ENCODE peak calls at places on chromosomes 6 and 20, in six cellular contexts. U is left ventricle myocardium inferior; V is cardiac muscle cell; H is esophagus squamous epithelium; S is SK-N-SH; W is CD8-positive, alpha-beta T cell. J is an unnamed sample. For H3K9me3, the result is how much of the 10 kb centered on the place peaks cover.

GRCh38 chr20:20664795-20665194 is 47.6 kb downstream of the RALGAPA2 start:
- DNase-seq in U (no peak), V (peak), H (no peak), S (peak), W (no peak), J (peak)

GRCh38 chr20:33842346-33842745 is 31.2 kb downstream of the CHMP4B start:
- DNase-seq in U (no peak), V (no peak), H (no peak), S (no peak), W (no peak), J (no peak)

GRCh38 chr20:59765599-59766177 is 161.3 kb downstream of the PHACTR3 start:
- DNase-seq in U (no peak), V (no peak), H (no peak), S (no peak), W (no peak), J (no peak)

GRCh38 chr6:147022041-147022440 is 182.2 kb upstream of the STXBP5 start:
- DNase-seq in U (no peak), V (no peak), H (no peak), S (no peak), W (no peak), J (no peak)

GRCh38 chr6:131013495-131013894 is 49.5 kb downstream of the EPB41L2 start:
- DNase-seq in U (no peak), V (no peak), H (no peak), S (no peak), W (no peak), J (no peak)

GRCh38 chr20:58405504-58406291 is 16.7 kb downstream of the VAPB start:
- DNase-seq in U (no peak), V (no peak), H (no peak), S (no peak), W (no peak), J (no peak)

GRCh38 chr6:92043782-92044181 is 1375.6 kb downstream of the EPHA7 start:
- DNase-seq in U (no peak), V (peak), H (no peak), S (no peak), W (no peak), J (no peak)

GRCh38 chr6:119985952-119986736 is 636.6 kb upstream of the MAN1A1 start:
- DNase-seq in U (no peak), V (no peak), H (no peak), S (no peak), W (no peak), J (no peak)

GRCh38 chr6:136039185-136039584 is 187.7 kb downstream of the PDE7B start:
- DNase-seq in U (no peak), V (no peak), H (no peak), S (no peak), W (no peak), J (no peak)

DNA sequence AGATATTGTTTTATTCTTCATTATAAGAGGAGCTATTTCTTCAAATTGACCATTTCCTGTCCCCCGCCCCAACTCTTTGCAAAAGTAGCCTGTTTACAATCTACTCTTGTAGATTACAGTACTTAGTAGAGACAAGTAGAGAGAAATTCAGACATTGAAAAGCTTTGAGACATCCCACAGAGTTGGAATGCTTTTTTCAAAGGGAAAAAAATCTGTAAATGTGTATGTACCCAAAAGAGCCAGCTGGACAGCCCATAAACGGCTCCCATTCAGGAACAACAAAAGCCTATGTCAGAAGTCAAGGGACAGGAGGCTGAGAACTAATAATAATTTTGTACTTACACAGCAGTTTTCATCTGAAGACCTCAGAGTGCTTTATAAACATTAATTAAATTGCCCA is 24.0 kb downstream of the CD83 start:
- DNase-seq in U (no peak), V (no peak), H (no peak), S (no peak), W (no peak), J (no peak)
- H3K9me3 ChIP-seq in U (under half), V (under half), H (under half), S (under half), W (under half), J (under half)

GRCh38 chr20:64255361-64256281 is at the start of gene PCMTD2:
- DNase-seq in U (peak), V (peak), H (peak), S (peak), W (peak), J (peak)

GRCh38 chr20:64254571-64255360 is 782 bp upstream of the PCMTD2 start:
- DNase-seq in U (no peak), V (no peak), H (no peak), S (no peak), W (no peak), J (no peak)

GRCh38 chr20:64256282-64256947 is 867 bp downstream of the PCMTD2 start:
- DNase-seq in U (no peak), V (peak), H (no peak), S (no peak), W (no peak), J (no peak)

GRCh38 chr20:64258071-64258823 is 2.7 kb downstream of the PCMTD2 start:
- DNase-seq in U (no peak), V (no peak), H (no peak), S (no peak), W (peak), J (no peak)

GRCh38 chr20:64257107-64257757 is 1.7 kb downstream of the PCMTD2 start:
- DNase-seq in U (no peak), V (peak), H (no peak), S (no peak), W (no peak), J (no peak)
- H3K4me3 ChIP-seq in U (peak), V (no peak), H (peak), S (peak), W (peak), J (no peak)

GRCh38 chr20:23049201-23049932 is at the start of gene THBD:
- DNase-seq in U (peak), V (peak), H (no peak), S (no peak), W (no peak), J (no peak)

GRCh38 chr20:23047001-23047737 is 2.3 kb downstream of the THBD start:
- DNase-seq in U (no peak), V (no peak), H (no peak), S (no peak), W (no peak), J (no peak)

GRCh38 chr20:23047738-23048214 is 1.7 kb downstream of the THBD start:
- DNase-seq in U (no peak), V (no peak), H (no peak), S (no peak), W (no peak), J (no peak)

GRCh38 chr20:23049933-23050838 is 714 bp upstream of the THBD start:
- DNase-seq in U (peak), V (peak), H (no peak), S (no peak), W (no peak), J (no peak)

DNA sequence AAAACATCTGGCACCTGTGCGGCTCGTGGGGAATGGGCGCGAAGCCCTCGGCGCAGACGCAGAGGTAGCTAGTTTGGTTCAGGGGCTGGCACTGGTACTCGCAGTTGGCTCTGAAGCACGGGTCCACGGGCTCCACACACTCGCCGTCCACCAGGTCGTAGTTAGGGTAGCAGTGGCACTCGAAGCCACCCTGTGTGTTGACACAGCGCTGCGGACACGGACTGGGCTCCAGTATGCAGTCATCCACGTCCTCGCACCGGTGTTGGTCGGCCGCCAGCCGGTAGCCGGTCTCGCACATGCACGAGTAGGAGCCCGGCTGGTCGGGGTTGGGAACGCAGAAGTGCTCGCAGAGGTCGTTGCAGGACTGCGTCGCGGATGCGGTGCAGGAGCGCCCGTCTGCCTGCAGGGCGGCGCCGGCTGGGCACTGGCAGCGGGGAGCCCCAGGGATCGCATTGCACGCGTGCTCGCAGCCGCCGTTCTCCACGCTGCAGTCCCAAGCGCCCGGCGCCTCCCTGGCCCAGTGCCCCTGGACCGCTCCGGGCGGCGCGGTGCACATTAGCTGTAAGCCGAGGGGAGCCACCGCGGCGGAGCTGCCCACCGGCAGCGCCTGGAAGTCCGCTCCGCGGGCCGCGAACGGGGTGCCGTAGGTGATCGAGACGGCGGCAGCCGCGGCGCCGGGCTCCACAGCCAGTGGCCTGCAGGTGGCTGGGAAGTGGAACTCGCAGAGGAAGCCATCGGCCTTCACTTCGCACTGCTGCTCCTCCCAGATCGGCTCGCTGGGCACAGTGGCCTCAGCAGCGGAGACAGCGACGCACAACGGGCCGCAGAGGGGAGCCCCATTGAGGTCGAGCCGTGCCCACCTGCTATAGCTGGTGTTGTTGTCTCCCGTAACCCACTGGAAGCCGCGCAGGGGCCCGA is 930 bp downstream of the THBD start:
- DNase-seq in U (peak), V (peak), H (no peak), S (no peak), W (no peak), J (no peak)
- TF ChIP-seq CTCF in U (peak), V (peak), H (peak), S (peak), W (no peak), J (no peak)

GRCh38 chr20:31403886-31404285 is 2.1 kb downstream of the DEFB121 start:
- DNase-seq in U (no peak), V (no peak), H (no peak), S (no peak), W (no peak), J (no peak)
- H3K9me3 ChIP-seq in U (under half), V (under half), H (under half), S (under half), W (under half), J (under half)

GRCh38 chr20:5000263-5001173 is 792 bp downstream of the SLC23A2 start:
- DNase-seq in U (peak), V (peak), H (no peak), S (peak), W (peak), J (peak)

GRCh38 chr20:4999788-5000187 is 1.5 kb downstream of the SLC23A2 start:
- DNase-seq in U (no peak), V (no peak), H (no peak), S (no peak), W (no peak), J (no peak)

GRCh38 chr20:5001174-5002076 is at the start of gene SLC23A2:
- DNase-seq in U (peak), V (peak), H (no peak), S (peak), W (peak), J (peak)

GRCh38 chr20:5003626-5004025 is 2.3 kb upstream of the SLC23A2 start:
- DNase-seq in U (no peak), V (no peak), H (no peak), S (peak), W (no peak), J (peak)

DNA sequence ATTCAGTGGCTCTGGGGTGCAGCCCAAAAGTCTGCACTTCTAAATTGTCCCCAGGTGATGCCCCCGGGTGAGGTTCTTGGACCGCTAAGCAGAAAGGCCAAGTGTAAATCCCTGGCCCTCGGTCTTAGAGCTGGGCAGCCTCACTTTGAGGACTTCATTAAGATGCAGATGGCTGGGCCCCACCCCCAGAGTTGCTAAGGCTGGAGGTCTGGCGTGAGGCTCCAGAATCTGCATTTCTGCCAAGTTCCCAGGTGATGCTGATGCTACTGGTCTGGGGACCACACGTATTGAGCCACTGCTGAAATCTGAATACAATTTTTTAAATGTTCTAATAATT is 735 bp upstream of the SLC23A2 start:
- DNase-seq in U (peak), V (peak), H (no peak), S (peak), W (no peak), J (peak)
- H3K4me3 ChIP-seq in U (peak), V (peak), H (peak), S (peak), W (peak), J (peak)